ENCODE peak calls at places on chromosomes 13 and 19, in nine cellular contexts. One of them, this sample, is unnamed.

GRCh38 chr19:50803633-50804419 is 13.6 kb downstream of the ACP4 start:
- DNase-seq in M059J: no peak
- DNase-seq in NCI-H1694: no peak
- DNase-seq in omental fat pad: no peak
- DNase-seq in occipital lobe: no peak
- DNase-seq in HTR-8/SVneo: no peak
- DNase-seq in foreskin keratinocyte: no peak
- DNase-seq in central memory CD4-positive, alpha-beta T cell: no peak
- DNase-seq in COR-L47: peak; percentile 54
- DNase-seq in this sample: no peak

GRCh38 chr19:54164369-54165068 is 5.0 kb upstream of the LENG1 start:
- DNase-seq in M059J: no peak
- DNase-seq in NCI-H1694: no peak
- DNase-seq in omental fat pad: peak; percentile 44
- DNase-seq in occipital lobe: no peak
- DNase-seq in HTR-8/SVneo: no peak
- DNase-seq in foreskin keratinocyte: no peak
- DNase-seq in central memory CD4-positive, alpha-beta T cell: peak; percentile 66
- DNase-seq in COR-L47: no peak
- DNase-seq in this sample: peak; percentile 80

GRCh38 chr19:6524326-6524725 is 6.5 kb upstream of the TNFSF9 start:
- DNase-seq in M059J: no peak
- DNase-seq in NCI-H1694: no peak
- DNase-seq in omental fat pad: no peak
- DNase-seq in occipital lobe: no peak
- DNase-seq in HTR-8/SVneo: no peak
- DNase-seq in foreskin keratinocyte: no peak
- DNase-seq in central memory CD4-positive, alpha-beta T cell: no peak
- DNase-seq in COR-L47: no peak
- DNase-seq in this sample: no peak

GRCh38 chr19:18655173-18655844 is 18.5 kb downstream of the KLHL26 start:
- DNase-seq in M059J: no peak
- DNase-seq in NCI-H1694: no peak
- DNase-seq in omental fat pad: no peak
- DNase-seq in occipital lobe: no peak
- DNase-seq in HTR-8/SVneo: no peak
- DNase-seq in foreskin keratinocyte: no peak
- DNase-seq in central memory CD4-positive, alpha-beta T cell: no peak
- DNase-seq in COR-L47: no peak
- DNase-seq in this sample: no peak

GRCh38 chr13:48709213-48709612 is 55.5 kb downstream of the CYSLTR2 start:
- DNase-seq in M059J: peak; percentile 41
- DNase-seq in NCI-H1694: no peak
- DNase-seq in omental fat pad: no peak
- DNase-seq in occipital lobe: no peak
- DNase-seq in HTR-8/SVneo: no peak
- DNase-seq in foreskin keratinocyte: peak; percentile 86
- DNase-seq in central memory CD4-positive, alpha-beta T cell: no peak
- DNase-seq in COR-L47: no peak
- DNase-seq in this sample: no peak

GRCh38 chr19:40223135-40223822 is 3.2 kb downstream of the CCNP start:
- DNase-seq in M059J: no peak
- DNase-seq in NCI-H1694: no peak
- DNase-seq in omental fat pad: no peak
- DNase-seq in occipital lobe: no peak
- DNase-seq in HTR-8/SVneo: no peak
- DNase-seq in foreskin keratinocyte: no peak
- DNase-seq in central memory CD4-positive, alpha-beta T cell: peak; percentile 23
- DNase-seq in COR-L47: no peak
- DNase-seq in this sample: peak; percentile 38

GRCh38 chr13:44989941-44990340 is 603 bp downstream of the GPALPP1 start:
- DNase-seq in M059J: peak; percentile 3
- DNase-seq in NCI-H1694: no peak
- DNase-seq in omental fat pad: no peak
- DNase-seq in occipital lobe: no peak
- DNase-seq in HTR-8/SVneo: no peak
- DNase-seq in foreskin keratinocyte: peak; percentile 4
- DNase-seq in central memory CD4-positive, alpha-beta T cell: no peak
- DNase-seq in COR-L47: no peak
- DNase-seq in this sample: peak; percentile 21

GRCh38 chr19:7654401-7654800 is 14.4 kb upstream of the RETN start:
- DNase-seq in M059J: peak; percentile 64
- DNase-seq in NCI-H1694: no peak
- DNase-seq in omental fat pad: no peak
- DNase-seq in occipital lobe: no peak
- DNase-seq in HTR-8/SVneo: no peak
- DNase-seq in foreskin keratinocyte: peak; percentile 46
- DNase-seq in central memory CD4-positive, alpha-beta T cell: no peak
- DNase-seq in COR-L47: no peak
- DNase-seq in this sample: no peak

GRCh38 chr19:45819769-45820168 is 4.7 kb upstream of the RSPH6A start:
- DNase-seq in M059J: no peak
- DNase-seq in NCI-H1694: no peak
- DNase-seq in omental fat pad: no peak
- DNase-seq in occipital lobe: no peak
- DNase-seq in HTR-8/SVneo: no peak
- DNase-seq in foreskin keratinocyte: no peak
- DNase-seq in central memory CD4-positive, alpha-beta T cell: no peak
- DNase-seq in COR-L47: no peak
- DNase-seq in this sample: no peak

GRCh38 chr13:44158741-44159632 is 214.6 kb upstream of the SERP2 start:
- DNase-seq in M059J: peak; percentile 83
- DNase-seq in NCI-H1694: no peak
- DNase-seq in omental fat pad: no peak
- DNase-seq in occipital lobe: no peak
- DNase-seq in HTR-8/SVneo: no peak
- DNase-seq in foreskin keratinocyte: no peak
- DNase-seq in central memory CD4-positive, alpha-beta T cell: no peak
- DNase-seq in COR-L47: no peak
- DNase-seq in this sample: no peak

GRCh38 chr19:48968813-48969218 is 3.7 kb downstream of the FTL start:
- DNase-seq in M059J: no peak
- DNase-seq in NCI-H1694: no peak
- DNase-seq in omental fat pad: no peak
- DNase-seq in occipital lobe: no peak
- DNase-seq in HTR-8/SVneo: no peak
- DNase-seq in foreskin keratinocyte: no peak
- DNase-seq in central memory CD4-positive, alpha-beta T cell: no peak
- DNase-seq in COR-L47: no peak
- DNase-seq in this sample: no peak

GRCh38 chr19:39347332-39348227 is 5.4 kb downstream of the SAMD4B start:
- DNase-seq in M059J: peak; percentile 62
- DNase-seq in NCI-H1694: no peak
- DNase-seq in omental fat pad: no peak
- DNase-seq in occipital lobe: no peak
- DNase-seq in HTR-8/SVneo: no peak
- DNase-seq in foreskin keratinocyte: no peak
- DNase-seq in central memory CD4-positive, alpha-beta T cell: no peak
- DNase-seq in COR-L47: no peak
- DNase-seq in this sample: no peak

GRCh38 chr19:14731200-14731599 is 41.4 kb downstream of the ZNF333 start:
- DNase-seq in M059J: peak; percentile 27
- DNase-seq in NCI-H1694: no peak
- DNase-seq in omental fat pad: no peak
- DNase-seq in occipital lobe: no peak
- DNase-seq in HTR-8/SVneo: no peak
- DNase-seq in foreskin keratinocyte: no peak
- DNase-seq in central memory CD4-positive, alpha-beta T cell: no peak
- DNase-seq in COR-L47: no peak
- DNase-seq in this sample: no peak

GRCh38 chr19:1274081-1274851 is 1.1 kb upstream of the FAM174C start:
- DNase-seq in M059J: no peak
- DNase-seq in NCI-H1694: no peak
- DNase-seq in omental fat pad: no peak
- DNase-seq in occipital lobe: no peak
- DNase-seq in HTR-8/SVneo: no peak
- DNase-seq in foreskin keratinocyte: no peak
- DNase-seq in central memory CD4-positive, alpha-beta T cell: no peak
- DNase-seq in COR-L47: no peak
- DNase-seq in this sample: no peak

GRCh38 chr19:10784257-10784656 is 51.8 kb downstream of the TMED1 start:
- DNase-seq in M059J: no peak
- DNase-seq in NCI-H1694: no peak
- DNase-seq in omental fat pad: no peak
- DNase-seq in occipital lobe: no peak
- DNase-seq in HTR-8/SVneo: no peak
- DNase-seq in foreskin keratinocyte: no peak
- DNase-seq in central memory CD4-positive, alpha-beta T cell: no peak
- DNase-seq in COR-L47: no peak
- DNase-seq in this sample: no peak

GRCh38 chr19:41552558-41552957 is 23.4 kb upstream of the CEACAM21 start:
- DNase-seq in M059J: no peak
- DNase-seq in NCI-H1694: no peak
- DNase-seq in omental fat pad: no peak
- DNase-seq in occipital lobe: no peak
- DNase-seq in HTR-8/SVneo: no peak
- DNase-seq in foreskin keratinocyte: no peak
- DNase-seq in central memory CD4-positive, alpha-beta T cell: no peak
- DNase-seq in COR-L47: no peak
- DNase-seq in this sample: no peak

GRCh38 chr13:91135949-91136348 is 211.5 kb upstream of the MIR17HG start:
- DNase-seq in M059J: no peak
- DNase-seq in NCI-H1694: no peak
- DNase-seq in omental fat pad: no peak
- DNase-seq in occipital lobe: no peak
- DNase-seq in HTR-8/SVneo: no peak
- DNase-seq in foreskin keratinocyte: no peak
- DNase-seq in central memory CD4-positive, alpha-beta T cell: no peak
- DNase-seq in COR-L47: no peak
- DNase-seq in this sample: no peak

GRCh38 chr19:873084-874019 is 13.9 kb downstream of the CFD start:
- DNase-seq in M059J: peak; percentile 27
- DNase-seq in NCI-H1694: no peak
- DNase-seq in omental fat pad: no peak
- DNase-seq in occipital lobe: no peak
- DNase-seq in HTR-8/SVneo: no peak
- DNase-seq in foreskin keratinocyte: no peak
- DNase-seq in central memory CD4-positive, alpha-beta T cell: peak; percentile 82
- DNase-seq in COR-L47: no peak
- DNase-seq in this sample: peak; percentile 86

GRCh38 chr19:1907563-1908363 is 2.6 kb downstream of the ADAT3 start:
- DNase-seq in M059J: peak; percentile 54
- DNase-seq in NCI-H1694: no peak
- DNase-seq in omental fat pad: no peak
- DNase-seq in occipital lobe: no peak
- DNase-seq in HTR-8/SVneo: no peak
- DNase-seq in foreskin keratinocyte: no peak
- DNase-seq in central memory CD4-positive, alpha-beta T cell: no peak
- DNase-seq in COR-L47: no peak
- DNase-seq in this sample: no peak

GRCh38 chr19:56566904-56567273 is 379 bp upstream of the ZNF470 start:
- DNase-seq in M059J: peak; percentile 35
- DNase-seq in NCI-H1694: peak; percentile 26
- DNase-seq in omental fat pad: no peak
- DNase-seq in occipital lobe: peak; percentile 50
- DNase-seq in HTR-8/SVneo: peak; percentile 6
- DNase-seq in foreskin keratinocyte: no peak
- DNase-seq in central memory CD4-positive, alpha-beta T cell: no peak
- DNase-seq in COR-L47: no peak
- DNase-seq in this sample: peak; percentile 46

GRCh38 chr19:38640368-38640767 is 7.1 kb upstream of the ACTN4 start:
- DNase-seq in M059J: no peak
- DNase-seq in NCI-H1694: no peak
- DNase-seq in omental fat pad: no peak
- DNase-seq in occipital lobe: no peak
- DNase-seq in HTR-8/SVneo: no peak
- DNase-seq in foreskin keratinocyte: no peak
- DNase-seq in central memory CD4-positive, alpha-beta T cell: no peak
- DNase-seq in COR-L47: no peak
- DNase-seq in this sample: no peak

GRCh38 chr13:31042084-31042483 is 109.6 kb downstream of the TEX26 start:
- DNase-seq in M059J: no peak
- DNase-seq in NCI-H1694: no peak
- DNase-seq in omental fat pad: no peak
- DNase-seq in occipital lobe: no peak
- DNase-seq in HTR-8/SVneo: no peak
- DNase-seq in foreskin keratinocyte: no peak
- DNase-seq in central memory CD4-positive, alpha-beta T cell: no peak
- DNase-seq in COR-L47: no peak
- DNase-seq in this sample: no peak

GRCh38 chr19:39670998-39671397 is 15.3 kb downstream of the LGALS16 start:
- DNase-seq in M059J: no peak
- DNase-seq in NCI-H1694: no peak
- DNase-seq in omental fat pad: no peak
- DNase-seq in occipital lobe: no peak
- DNase-seq in HTR-8/SVneo: no peak
- DNase-seq in foreskin keratinocyte: no peak
- DNase-seq in central memory CD4-positive, alpha-beta T cell: no peak
- DNase-seq in COR-L47: no peak
- DNase-seq in this sample: no peak

GRCh38 chr13:51778407-51778806 is 25.6 kb downstream of the DHRS12 start:
- DNase-seq in M059J: no peak
- DNase-seq in NCI-H1694: no peak
- DNase-seq in omental fat pad: no peak
- DNase-seq in occipital lobe: no peak
- DNase-seq in HTR-8/SVneo: no peak
- DNase-seq in foreskin keratinocyte: no peak
- DNase-seq in central memory CD4-positive, alpha-beta T cell: no peak
- DNase-seq in COR-L47: no peak
- DNase-seq in this sample: no peak

GRCh38 chr13:44068169-44068568 is 188.5 kb downstream of the LACC1 start:
- DNase-seq in M059J: peak; percentile 83
- DNase-seq in NCI-H1694: no peak
- DNase-seq in omental fat pad: no peak
- DNase-seq in occipital lobe: no peak
- DNase-seq in HTR-8/SVneo: no peak
- DNase-seq in foreskin keratinocyte: peak; percentile 35
- DNase-seq in central memory CD4-positive, alpha-beta T cell: no peak
- DNase-seq in COR-L47: no peak
- DNase-seq in this sample: no peak

GRCh38 chr13:101429733-101430132 is 13.4 kb upstream of the NALCN start:
- DNase-seq in M059J: no peak
- DNase-seq in NCI-H1694: no peak
- DNase-seq in omental fat pad: no peak
- DNase-seq in occipital lobe: no peak
- DNase-seq in HTR-8/SVneo: no peak
- DNase-seq in foreskin keratinocyte: peak; percentile 43
- DNase-seq in central memory CD4-positive, alpha-beta T cell: no peak
- DNase-seq in COR-L47: no peak
- DNase-seq in this sample: no peak

GRCh38 chr19:32322541-32322940 is 22.9 kb upstream of the ZNF507 start:
- DNase-seq in M059J: peak; percentile 23
- DNase-seq in NCI-H1694: no peak
- DNase-seq in omental fat pad: no peak
- DNase-seq in occipital lobe: no peak
- DNase-seq in HTR-8/SVneo: no peak
- DNase-seq in foreskin keratinocyte: no peak
- DNase-seq in central memory CD4-positive, alpha-beta T cell: no peak
- DNase-seq in COR-L47: no peak
- DNase-seq in this sample: no peak